ENCODE peak calls at places on chromosomes 3 and 15, in ten cellular contexts. U, Q, N, X, V, Y, L, Z, F and D are unnamed samples.

GRCh38 chr15:74956648-74957300 is at the start of gene RPP25:
- DNase-seq in U (peak; percentile 83), Q (peak; percentile 79), N (peak; percentile 82), X (peak; percentile 74), V (peak; percentile 93), Y (peak; percentile 76), L (peak; percentile 53), Z (peak; percentile 49), F (peak; percentile 43), D (peak; percentile 77)

GRCh38 chr3:169710619-169711018 is 47.1 kb upstream of the MECOM start:
- DNase-seq in U (no peak), Q (no peak), N (no peak), X (no peak), V (no peak), Y (no peak), L (peak; percentile 62), Z (no peak), F (no peak), D (peak; percentile 77)

GRCh38 chr3:172040078-172040975 is 949 bp downstream of the FNDC3B start:
- DNase-seq in U (peak; percentile 68), Q (peak; percentile 52), N (peak; percentile 90), X (peak; percentile 33), V (peak; percentile 94), Y (peak; percentile 88), L (peak; percentile 86), Z (no peak), F (peak; percentile 14), D (peak; percentile 81)

GRCh38 chr3:78497692-78498091 is 1270.1 kb downstream of the ROBO1 start:
- DNase-seq in U (no peak), Q (no peak), N (no peak), X (no peak), V (no peak), Y (no peak), L (no peak), Z (no peak), F (no peak), D (peak; percentile 16)

GRCh38 chr3:126259411-126260391 is 79.3 kb upstream of the ALDH1L1 start:
- DNase-seq in U (peak; percentile 44), Q (no peak), N (peak; percentile 63), X (peak; percentile 31), V (no peak), Y (peak; percentile 55), L (no peak), Z (no peak), F (no peak), D (peak; percentile 21)

GRCh38 chr3:12638105-12638504 is 25.8 kb downstream of the RAF1 start:
- DNase-seq in U (no peak), Q (no peak), N (no peak), X (no peak), V (no peak), Y (no peak), L (peak; percentile 68), Z (no peak), F (no peak), D (peak; percentile 75)

GRCh38 chr15:50820808-50821382 is 55.4 kb upstream of the SPPL2A start:
- DNase-seq in U (no peak), Q (no peak), N (no peak), X (no peak), V (no peak), Y (no peak), L (no peak), Z (no peak), F (no peak), D (no peak)

GRCh38 chr3:44924102-44925084 is 50.0 kb downstream of the TGM4 start:
- DNase-seq in U (no peak), Q (no peak), N (no peak), X (no peak), V (no peak), Y (peak; percentile 66), L (peak; percentile 42), Z (no peak), F (no peak), D (peak; percentile 29)

GRCh38 chr15:63601727-63602185 is 4.6 kb downstream of the FBXL22 start:
- DNase-seq in U (no peak), Q (peak; percentile 57), N (no peak), X (no peak), V (no peak), Y (no peak), L (no peak), Z (no peak), F (no peak), D (no peak)

GRCh38 chr3:125359700-125360099 is 15.4 kb downstream of the ZNF148 start:
- DNase-seq in U (no peak), Q (peak; percentile 35), N (no peak), X (no peak), V (no peak), Y (no peak), L (no peak), Z (no peak), F (no peak), D (no peak)

GRCh38 chr3:88003115-88003755 is 55.6 kb downstream of the CGGBP1 start:
- DNase-seq in U (no peak), Q (peak; percentile 6), N (no peak), X (no peak), V (no peak), Y (peak; percentile 49), L (peak; percentile 28), Z (no peak), F (no peak), D (peak; percentile 77)

GRCh38 chr3:144096016-144096415 is 124.4 kb downstream of the DIPK2A start:
- DNase-seq in U (no peak), Q (no peak), N (no peak), X (no peak), V (no peak), Y (no peak), L (no peak), Z (no peak), F (no peak), D (peak; percentile 51)

GRCh38 chr3:113773381-113773780 is 26.5 kb downstream of the ATP6V1A start:
- DNase-seq in U (no peak), Q (no peak), N (no peak), X (no peak), V (no peak), Y (peak; percentile 67), L (peak; percentile 86), Z (no peak), F (no peak), D (peak; percentile 18)

GRCh38 chr15:96345560-96346389 is 15.3 kb downstream of the NR2F2 start:
- DNase-seq in U (no peak), Q (peak; percentile 73), N (peak; percentile 88), X (peak; percentile 36), V (peak; percentile 95), Y (peak; percentile 83), L (peak; percentile 75), Z (no peak), F (no peak), D (peak; percentile 38)

GRCh38 chr3:189270248-189270832 is 98.6 kb downstream of the TPRG1 start:
- DNase-seq in U (no peak), Q (peak; percentile 86), N (peak; percentile 30), X (peak; percentile 50), V (no peak), Y (peak; percentile 78), L (peak; percentile 84), Z (no peak), F (no peak), D (peak; percentile 93)

GRCh38 chr3:126329927-126330725 is 27.1 kb downstream of the KLF15 start:
- DNase-seq in U (no peak), Q (no peak), N (no peak), X (no peak), V (peak; percentile 53), Y (no peak), L (no peak), Z (no peak), F (no peak), D (no peak)

GRCh38 chr15:40392986-40393948 is 10.7 kb downstream of the KNSTRN start:
- DNase-seq in U (no peak), Q (no peak), N (no peak), X (no peak), V (no peak), Y (no peak), L (no peak), Z (no peak), F (no peak), D (no peak)

GRCh38 chr3:89227218-89227617 is 119.8 kb downstream of the EPHA3 start:
- DNase-seq in U (no peak), Q (no peak), N (no peak), X (no peak), V (no peak), Y (no peak), L (peak; percentile 39), Z (no peak), F (no peak), D (peak; percentile 46)

GRCh38 chr15:29670945-29671307 is 151.3 kb downstream of the TJP1 start:
- DNase-seq in U (no peak), Q (no peak), N (no peak), X (no peak), V (no peak), Y (peak; percentile 73), L (peak; percentile 83), Z (no peak), F (no peak), D (peak; percentile 99)

GRCh38 chr15:69338535-69339213 is 40.0 kb downstream of the PAQR5 start:
- DNase-seq in U (no peak), Q (no peak), N (no peak), X (no peak), V (no peak), Y (no peak), L (peak; percentile 45), Z (no peak), F (no peak), D (peak; percentile 72)

GRCh38 chr3:12954891-12955650 is 113.7 kb upstream of the RPL32 start:
- DNase-seq in U (no peak), Q (peak; percentile 59), N (peak; percentile 83), X (peak; percentile 59), V (peak; percentile 93), Y (peak; percentile 80), L (peak; percentile 29), Z (no peak), F (peak; percentile 74), D (no peak)